ENCODE peak calls at places on chromosome 6, in five cellular contexts. E, A, R, G and V are unnamed samples.
A peak's percentile ranks its signal among the peaks of the same experiment; 100 is the strongest.

GRCh38 chr6:157602521-157603288 is 220.3 kb upstream of the SNX9 start:
- DNase-seq in R (no peak), G (no peak), E (no peak), A (no peak), V (no peak)

GRCh38 chr6:116229287-116229913 is 24.5 kb downstream of the TSPYL4 start:
- DNase-seq in G (peak; percentile 96), R (peak; percentile 89), E (no peak), A (peak; percentile 31), V (peak; percentile 81)

GRCh38 chr6:20237677-20238460 is 25.6 kb upstream of the MBOAT1 start:
- DNase-seq in A (no peak), E (no peak), R (no peak), G (no peak), V (no peak)

GRCh38 chr6:3381233-3382065 is 75.4 kb downstream of the SLC22A23 start:
- DNase-seq in R (no peak), A (no peak), E (no peak), G (peak; percentile 25), V (no peak)

GRCh38 chr6:63708631-63709030 is 73.0 kb downstream of the PHF3 start:
- DNase-seq in A (no peak), G (no peak), R (no peak), E (no peak), V (no peak)

GRCh38 chr6:97215157-97215769 is 67.8 kb downstream of the MMS22L start:
- DNase-seq in G (peak; percentile 75), R (no peak), E (no peak), A (peak; percentile 12), V (peak; percentile 29)

GRCh38 chr6:169240125-169240524 is 13.5 kb downstream of the THBS2 start:
- DNase-seq in G (no peak), A (no peak), R (no peak), E (no peak), V (no peak)

GRCh38 chr6:109514946-109515345 is 31.9 kb upstream of the ZBTB24 start:
- DNase-seq in R (no peak), E (no peak), G (peak; percentile 12), A (no peak), V (no peak)

GRCh38 chr6:154478021-154478651 is 32.3 kb downstream of the CNKSR3 start:
- DNase-seq in E (peak; percentile 86), G (no peak), A (no peak), R (no peak), V (no peak)

GRCh38 chr6:109791301-109791700 is 100.2 kb downstream of the FIG4 start:
- DNase-seq in R (no peak), A (no peak), E (no peak), G (no peak), V (no peak)

GRCh38 chr6:14713008-14713452 is 532.8 kb upstream of the JARID2 start:
- DNase-seq in G (peak; percentile 87), A (no peak), R (peak; percentile 52), E (no peak), V (no peak)

GRCh38 chr6:14635195-14635594 is 517.6 kb downstream of the CD83 start:
- DNase-seq in R (no peak), E (no peak), A (no peak), G (no peak), V (no peak)

GRCh38 chr6:52729594-52729993 is 33.7 kb downstream of the GSTA2 start:
- DNase-seq in G (no peak), E (no peak), R (no peak), A (no peak), V (no peak)

GRCh38 chr6:135257641-135258405 is 76.7 kb downstream of the MYB start:
- DNase-seq in E (no peak), G (no peak), A (no peak), R (no peak), V (no peak)

GRCh38 chr6:144715344-144715743 is 430.2 kb downstream of the UTRN start:
- DNase-seq in E (no peak), R (no peak), G (no peak), A (no peak), V (no peak)

GRCh38 chr6:82076855-82077254 is 170.7 kb downstream of the IBTK start:
- DNase-seq in E (no peak), A (no peak), G (no peak), R (no peak), V (no peak)

GRCh38 chr6:165426892-165427291 is 117.5 kb upstream of the C6orf118 start:
- DNase-seq in R (no peak), E (no peak), A (no peak), G (peak; percentile 6), V (no peak)

GRCh38 chr6:63537126-63537958 is 34.9 kb upstream of the LOC128125822 start:
- DNase-seq in A (no peak), E (no peak), G (no peak), R (no peak), V (no peak)

GRCh38 chr6:34672657-34673043 is 23.9 kb downstream of the ILRUN start:
- DNase-seq in A (no peak), R (no peak), E (no peak), G (no peak), V (no peak)

GRCh38 chr6:100719883-100720682 is 161.0 kb downstream of the ASCC3 start:
- DNase-seq in A (peak; percentile 8), E (no peak), R (no peak), G (peak; percentile 67), V (no peak)
- TF ChIP-seq CTCF in A (peak; percentile 60), E (peak; percentile 49), R (peak; percentile 65), G (peak; percentile 56), V (peak; percentile 50)

GRCh38 chr6:148436466-148436865 is 93.8 kb downstream of the SASH1 start:
- DNase-seq in G (no peak), A (no peak), R (no peak), E (no peak), V (no peak)
- H3K27ac ChIP-seq in G (no peak overlapping the region), A (no peak overlapping the region), R (no peak overlapping the region), E (no peak overlapping the region), V (no peak overlapping the region)

GRCh38 chr6:340181-340955 is 48.1 kb downstream of the DUSP22 start:
- DNase-seq in A (no peak), E (peak; percentile 60), R (peak; percentile 15), G (no peak), V (no peak)
- H3K9me3 ChIP-seq in A (peaks cover 4% of the 10 kb centered on the region), E (no peaks in the 10 kb centered on the region), R (no peaks in the 10 kb centered on the region), G (no peaks in the 10 kb centered on the region), V (peaks cover 54% of the 10 kb centered on the region)

GRCh38 chr6:10951675-10952282 is 64.9 kb downstream of the SYCP2L start:
- DNase-seq in E (no peak), R (no peak), A (no peak), G (peak; percentile 80), V (peak; percentile 77)
- TF ChIP-seq CTCF in E (peak; percentile 41), R (peak; percentile 67), A (peak; percentile 55), G (peak; percentile 67), V (peak; percentile 71)

GRCh38 chr6:16766043-16766521 is 4.8 kb upstream of the ATXN1 start:
- DNase-seq in E (no peak), A (peak; percentile 83), R (no peak), G (no peak), V (no peak)
- H3K27ac ChIP-seq in E (no peak overlapping the region), A (peak overlapping the region; percentile 29), R (peak overlapping the region; percentile 44), G (no peak overlapping the region), V (no peak overlapping the region)